ENCODE peak calls at places on chromosomes 12 and 14, in four cellular contexts. K is fibroblast of gingiva, Y is uterus, P is left ventricle myocardium inferior. S is an unnamed sample.

GRCh38 chr12:68591716-68592437 is 18.8 kb upstream of the RAP1B start:
- DNase-seq in K (no peak), Y (no peak), P (no peak), S (no peak)

GRCh38 chr12:9810721-9811120 is 16.6 kb upstream of the KLRF1 start:
- DNase-seq in P (no peak), Y (no peak), K (peak), S (no peak)

GRCh38 chr12:17528394-17528793 is 561.6 kb downstream of the RERGL start:
- DNase-seq in P (no peak), Y (no peak), K (no peak), S (no peak)

GRCh38 chr12:62813031-62813829 is 121.7 kb downstream of the PPM1H start:
- DNase-seq in Y (peak), P (peak), K (peak), S (peak)

GRCh38 chr12:6540181-6540877 is 6.0 kb downstream of the GAPDH start:
- DNase-seq in P (peak), Y (peak), K (peak), S (peak)

GRCh38 chr14:91387135-91387849 is 30.3 kb downstream of the CCDC88C start:
- DNase-seq in P (no peak), Y (no peak), K (no peak), S (no peak)

GRCh38 chr12:52082988-52083637 is 3.6 kb downstream of the SMIM41 start:
- DNase-seq in P (peak), Y (no peak), K (peak), S (peak)

GRCh38 chr12:109988274-109988673 is 7.9 kb downstream of the GIT2 start:
- DNase-seq in P (no peak), Y (no peak), K (no peak), S (no peak)

GRCh38 chr12:103012884-103013283 is 55.4 kb downstream of the ASCL1 start:
- DNase-seq in K (no peak), Y (no peak), P (no peak), S (no peak)

GRCh38 chr12:66571361-66571760 is 107.5 kb downstream of the GRIP1 start:
- DNase-seq in K (no peak), Y (no peak), P (no peak), S (no peak)

GRCh38 chr12:39413836-39414771 is 28.8 kb downstream of the KIF21A start:
- DNase-seq in Y (no peak), P (no peak), K (no peak), S (no peak)

GRCh38 chr12:115763982-115764621 is 513.4 kb downstream of the MED13L start:
- DNase-seq in K (no peak), Y (no peak), P (no peak), S (no peak)

GRCh38 chr14:102454711-102455110 is 54.9 kb downstream of the ANKRD9 start:
- DNase-seq in K (no peak), Y (no peak), P (no peak), S (no peak)

GRCh38 chr14:36905272-36906046 is 243.8 kb downstream of the PAX9 start:
- DNase-seq in P (no peak), K (peak), Y (no peak), S (no peak)

GRCh38 chr12:93025145-93026103 is 96.3 kb upstream of the EEA1 start:
- DNase-seq in K (peak), P (no peak), Y (no peak), S (no peak)

GRCh38 chr12:103728323-103728722 is 112.7 kb downstream of the NT5DC3 start:
- DNase-seq in P (no peak), Y (no peak), K (peak), S (no peak)

GRCh38 chr12:132276720-132277373 is 52.5 kb downstream of the GALNT9 start:
- DNase-seq in P (no peak), Y (no peak), K (no peak), S (no peak)

GRCh38 chr12:89770391-89770790 is 61.8 kb upstream of the ATP2B1 start:
- DNase-seq in Y (no peak), P (no peak), K (peak), S (no peak)

GRCh38 chr14:63852817-63853730 is at the start of gene SYNE2:
- DNase-seq in P (peak), K (peak), Y (peak), S (peak)

GRCh38 chr12:77324763-77325468 is 259.5 kb upstream of the E2F7 start:
- DNase-seq in K (peak), Y (peak), P (peak), S (peak)

GRCh38 chr12:122641976-122642375 is 61.2 kb downstream of the HCAR2 start:
- DNase-seq in P (no peak), K (peak), Y (no peak), S (peak)

GRCh38 chr12:59780605-59781135 is 184.8 kb downstream of the SLC16A7 start:
- DNase-seq in P (no peak), Y (no peak), K (peak), S (no peak)

GRCh38 chr12:111425655-111426054 is 19.9 kb downstream of the SH2B3 start:
- DNase-seq in K (no peak), P (no peak), Y (no peak), S (no peak)

GRCh38 chr12:53624956-53625355 is 1.2 kb downstream of the ATF7 start:
- DNase-seq in K (peak), P (no peak), Y (no peak), S (no peak)

GRCh38 chr12:75933136-75933535 is 98.4 kb downstream of the PHLDA1 start:
- DNase-seq in P (no peak), Y (no peak), K (peak), S (no peak)

GRCh38 chr14:55130194-55130550 is 1.1 kb downstream of the LGALS3 start:
- DNase-seq in K (peak), Y (peak), P (no peak), S (no peak)

GRCh38 chr12:68538722-68539614 is 71.7 kb upstream of the RAP1B start:
- DNase-seq in P (peak), K (peak), Y (peak), S (peak)

GRCh38 chr14:59362533-59362932 is 102.6 kb downstream of the GPR135 start:
- DNase-seq in Y (no peak), K (no peak), P (no peak), S (no peak)

GRCh38 chr14:61218765-61219164 is 62.4 kb downstream of the TMEM30B start:
- DNase-seq in P (peak), Y (no peak), K (peak), S (no peak)